ENCODE peak calls at places on chromosomes 16 and 17, in five cellular contexts. B is A549; V is cardiac muscle cell; Y is CD8-positive, alpha-beta T cell; N is mucosa of descending colon. A is an unnamed sample.

GRCh38 chr16:57956270-57956808 is 14.6 kb downstream of the CNGB1 start:
- DNase-seq in V (no peak), B (no peak), Y (no peak), N (no peak), A (no peak)

GRCh38 chr17:27538156-27538955 is 82.1 kb downstream of the KSR1 start:
- DNase-seq in B (no peak), V (no peak), N (no peak), Y (no peak), A (no peak)

GRCh38 chr17:83173997-83174858 is 94.8 kb downstream of the METRNL start:
- DNase-seq in B (peak; percentile 37), Y (no peak), V (peak; percentile 6), N (no peak), A (peak; percentile 54)

GRCh38 chr16:85006639-85007038 is 4.7 kb downstream of the ZDHHC7 start:
- DNase-seq in V (no peak), N (no peak), Y (no peak), B (no peak), A (no peak)

GRCh38 chr16:64412578-64413280 is 709.1 kb downstream of the CDH11 start:
- DNase-seq in V (no peak), B (no peak), Y (no peak), N (no peak), A (no peak)

GRCh38 chr17:38743556-38744171 is 4.5 kb downstream of the PCGF2 start:
- DNase-seq in B (no peak), V (no peak), N (no peak), Y (no peak), A (no peak)

GRCh38 chr16:48206594-48207242 is 37.4 kb upstream of the LONP2 start:
- DNase-seq in B (no peak), V (no peak), Y (no peak), N (no peak), A (no peak)

GRCh38 chr17:76599699-76600460 is 14.2 kb upstream of the ST6GALNAC2 start:
- DNase-seq in N (no peak), Y (no peak), B (no peak), V (no peak), A (no peak)

GRCh38 chr17:48612456-48612853 is 1.6 kb upstream of the HOXB7 start:
- DNase-seq in V (no peak), B (peak; percentile 59), Y (no peak), N (peak; percentile 45), A (no peak)

GRCh38 chr17:37098910-37099664 is 150.3 kb downstream of the AATF start:
- DNase-seq in B (no peak), Y (no peak), V (peak; percentile 67), N (no peak), A (no peak)

GRCh38 chr16:4525069-4525468 is 13.5 kb downstream of the CDIP1 start:
- DNase-seq in V (no peak), N (no peak), B (no peak), Y (no peak), A (no peak)

GRCh38 chr16:11316331-11317015 is 28.8 kb upstream of the RMI2 start:
- DNase-seq in N (no peak), B (no peak), Y (no peak), V (no peak), A (no peak)

GRCh38 chr17:80146121-80147034 is 550 bp downstream of the EIF4A3 start:
- DNase-seq in B (peak; percentile 33), V (peak; percentile 32), N (no peak), Y (no peak), A (no peak)

GRCh38 chr16:22726868-22727267 is 87.1 kb upstream of the HS3ST2 start:
- DNase-seq in N (no peak), B (no peak), V (no peak), Y (no peak), A (no peak)

GRCh38 chr17:62713096-62713870 is 85.8 kb downstream of the MRC2 start:
- DNase-seq in V (no peak), N (no peak), Y (no peak), B (no peak), A (peak; percentile 15)

GRCh38 chr16:79316004-79316458 is 284.5 kb downstream of the MAF start:
- DNase-seq in B (no peak), N (no peak), V (no peak), Y (no peak), A (no peak)

GRCh38 chr17:2566056-2566455 is 27.4 kb upstream of the PAFAH1B1 start:
- DNase-seq in Y (no peak), N (no peak), V (no peak), B (no peak), A (no peak)

GRCh38 chr16:8806272-8806983 is 8.8 kb downstream of the PMM2 start:
- DNase-seq in B (no peak), V (no peak), Y (no peak), N (no peak), A (no peak)

GRCh38 chr16:59412275-59412841 is 678.2 kb upstream of the GOT2 start:
- DNase-seq in Y (no peak), V (peak; percentile 63), N (no peak), B (peak; percentile 67), A (no peak)

GRCh38 chr16:19548144-19548543 is 7.4 kb upstream of the VPS35L start:
- DNase-seq in V (no peak), Y (no peak), B (no peak), N (no peak), A (no peak)

GRCh38 chr16:84115919-84116719 is 623 bp downstream of the MBTPS1 start:
- DNase-seq in Y (peak; percentile 42), N (no peak), B (peak; percentile 36), V (peak; percentile 66), A (no peak)

GRCh38 chr16:80924372-80924978 is 82.2 kb downstream of the CMC2 start:
- DNase-seq in V (peak; percentile 69), N (peak; percentile 68), Y (no peak), B (peak; percentile 70), A (no peak)

GRCh38 chr16:51449441-51449840 is 298.4 kb upstream of the SALL1 start:
- DNase-seq in Y (no peak), B (no peak), V (no peak), N (no peak), A (no peak)

GRCh38 chr17:31722251-31723056 is 136.6 kb downstream of the COPRS start:
- DNase-seq in V (no peak), N (no peak), B (no peak), Y (no peak), A (no peak)

GRCh38 chr17:78790552-78790951 is 8.5 kb upstream of the CYTH1 start:
- DNase-seq in N (no peak), B (no peak), Y (no peak), V (no peak), A (no peak)

GRCh38 chr17:56785396-56785795 is 48.3 kb downstream of the C17orf67 start:
- DNase-seq in V (no peak), Y (no peak), B (no peak), N (no peak), A (no peak)

GRCh38 chr16:2082171-2082982 is 34.6 kb downstream of the TSC2 start:
- DNase-seq in B (peak; percentile 36), V (no peak), Y (no peak), N (peak; percentile 62), A (no peak)

DNA sequence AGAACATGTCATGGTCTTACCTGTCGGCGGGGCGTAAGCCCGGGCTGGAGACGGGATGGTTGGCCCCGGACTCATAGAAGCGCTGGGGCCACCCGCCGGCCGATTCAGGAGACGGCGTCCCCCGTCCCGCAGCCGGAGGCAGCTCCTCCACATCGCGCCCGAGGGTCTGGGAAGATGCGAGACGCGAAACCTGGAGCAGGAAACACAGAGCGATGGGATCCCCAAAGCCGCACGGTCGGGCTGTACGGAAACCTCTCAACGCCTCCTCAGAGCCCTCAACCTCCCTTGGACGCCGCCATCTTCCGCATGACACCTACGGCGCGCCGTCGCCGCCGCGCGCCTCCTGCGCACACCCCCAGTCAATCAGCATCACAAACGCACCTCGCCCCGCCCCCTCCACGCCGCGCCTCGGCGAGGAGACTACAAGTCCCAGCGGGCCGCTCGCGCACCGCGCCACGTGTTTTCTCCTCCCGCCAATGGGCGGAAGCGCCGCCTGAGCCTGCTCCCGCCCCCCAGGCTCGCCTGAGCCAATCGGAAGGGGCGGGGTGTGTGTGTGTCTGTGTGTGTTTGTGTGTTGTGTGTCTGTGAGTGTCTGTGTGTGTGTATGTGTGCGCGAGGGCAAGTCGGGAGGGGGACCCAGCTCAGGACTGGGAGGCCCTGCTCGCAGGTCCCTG is at the start of the genes ATPAF2 and GID4:
- DNase-seq in V (peak; percentile 100), Y (peak; percentile 99), B (peak; percentile 100), N (peak; percentile 100), A (peak; percentile 99)
- TF ChIP-seq CTCF in V (no peak), Y (no peak), B (peak; percentile 9), N (no peak), A (no peak)

GRCh38 chr17:22703204-22703603 is 1010.9 kb downstream of the KCNJ18 start:
- DNase-seq in Y (no peak), V (no peak), B (no peak), N (no peak), A (no peak)
- TF ChIP-seq CTCF in Y (no peak), V (no peak), B (no peak), N (no peak), A (no peak)

GRCh38 chr17:74290340-74290739 is 16.3 kb downstream of the DNAI2 start:
- DNase-seq in Y (no peak), B (no peak), N (no peak), V (no peak), A (no peak)
- TF ChIP-seq CTCF in Y (no peak), B (no peak), N (no peak), V (no peak), A (no peak)

GRCh38 chr17:75077490-75078096 is 10.2 kb upstream of the SLC16A5 start:
- DNase-seq in B (no peak), N (no peak), Y (no peak), V (no peak), A (no peak)
- TF ChIP-seq CTCF in B (no peak), N (peak; percentile 20), Y (no peak), V (no peak), A (no peak)